ENCODE peak calls at places on chromosomes 6 and 20, in eight cellular contexts. F, R, X, T, S, V, K and D are unnamed samples. For H3K4me1, the result is how much of the 10 kb centered on the place peaks cover.

GRCh38 chr20:62063601-62063980 is 2.1 kb downstream of the TAF4 start:
- DNase-seq in R (no peak), S (no peak), V (no peak), T (peak), F (no peak), K (peak), X (no peak), D (no peak)

GRCh38 chr20:16479666-16480065 is 93.6 kb downstream of the KIF16B start:
- DNase-seq in V (no peak), F (no peak), S (no peak), K (no peak), X (no peak), R (no peak), T (no peak), D (no peak)

GRCh38 chr6:135451617-135452190 is 45.8 kb downstream of the AHI1 start:
- DNase-seq in K (peak), S (no peak), R (no peak), T (no peak), X (no peak), V (no peak), F (no peak), D (no peak)

GRCh38 chr20:40805592-40805991 is 116.6 kb upstream of the MAFB start:
- DNase-seq in S (no peak), T (no peak), F (no peak), X (no peak), V (no peak), R (peak), K (no peak), D (no peak)

GRCh38 chr20:50794181-50794845 is 548 bp upstream of the BCAS4 start:
- DNase-seq in X (no peak), K (no peak), R (no peak), T (no peak), S (no peak), F (no peak), V (no peak), D (no peak)

GRCh38 chr20:38872491-38873049 is 53.6 kb upstream of the FAM83D start:
- DNase-seq in F (no peak), X (no peak), R (no peak), V (no peak), K (no peak), S (no peak), T (no peak), D (no peak)

GRCh38 chr20:63244468-63244867 is 8.8 kb downstream of the BIRC7 start:
- DNase-seq in S (no peak), X (no peak), V (no peak), F (no peak), T (no peak), K (no peak), R (no peak), D (no peak)

GRCh38 chr20:56380375-56380774 is 11.6 kb downstream of the AURKA start:
- DNase-seq in T (no peak), F (no peak), V (no peak), R (no peak), S (no peak), X (no peak), K (no peak), D (no peak)

DNA sequence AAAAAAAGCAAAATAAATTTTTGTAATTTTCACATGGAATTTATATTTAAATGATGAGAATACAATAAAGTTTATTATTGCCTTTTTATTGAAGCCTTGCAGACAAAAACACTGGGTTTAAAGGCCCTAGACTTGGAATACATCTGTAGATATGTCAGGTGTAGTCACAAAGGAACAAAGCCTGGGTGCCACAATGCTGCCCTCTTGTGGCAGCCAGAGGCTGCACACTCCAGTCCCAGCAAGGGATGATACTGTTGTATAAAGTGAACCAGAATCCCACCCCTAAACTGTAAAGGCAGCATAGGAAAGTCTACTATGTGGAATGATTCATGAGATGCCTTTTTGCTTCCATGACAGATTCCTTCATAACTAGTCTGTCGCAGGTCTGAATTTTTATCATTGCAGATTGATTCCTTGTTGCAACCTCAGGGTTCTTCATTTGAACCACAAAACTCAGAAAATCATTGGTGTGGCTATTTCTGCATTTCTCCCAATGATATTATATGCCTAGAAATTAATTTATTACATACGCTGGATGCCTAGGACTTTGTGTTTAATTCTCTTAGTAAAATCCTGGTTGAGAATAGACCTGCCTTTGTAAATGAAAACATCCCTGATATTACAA is 37.0 kb downstream of the MAK start:
- DNase-seq in T (peak), X (no peak), F (peak), S (peak), R (peak), V (no peak), K (peak), D (no peak)
- H3K4me1 ChIP-seq in T (under half), X (under half), F (under half), S (under half), R (under half), V (under half), K (under half), D (under half)

GRCh38 chr6:137307163-137307851 is 88.1 kb upstream of the IFNGR1 start:
- DNase-seq in T (no peak), X (no peak), S (no peak), V (no peak), F (no peak), R (no peak), K (no peak), D (no peak)
- TF ChIP-seq EP300 in T (no peak), X (peak), S (no peak), V (no peak), F (no peak), R (no peak), K (no peak), D (no peak)

GRCh38 chr20:35012227-35013069 is 56.8 kb downstream of the MYH7B start:
- DNase-seq in F (no peak), X (no peak), T (no peak), R (peak), S (no peak), K (no peak), V (no peak), D (no peak)
- H3K4me1 ChIP-seq in F (under half), X (under half), T (under half), R (under half), S (under half), K (under half), V (under half), D (under half)

GRCh38 chr6:79408598-79408997 is 128.6 kb downstream of the LCA5 start:
- DNase-seq in X (no peak), T (no peak), K (no peak), R (no peak), F (no peak), V (no peak), S (no peak), D (no peak)

GRCh38 chr6:79410806-79411205 is 126.4 kb downstream of the LCA5 start:
- DNase-seq in F (no peak), T (no peak), R (no peak), K (peak), S (no peak), X (no peak), V (no peak), D (no peak)

GRCh38 chr6:79416931-79417330 is 120.3 kb downstream of the LCA5 start:
- DNase-seq in K (no peak), F (no peak), T (no peak), R (no peak), V (no peak), X (no peak), S (no peak), D (no peak)

DNA sequence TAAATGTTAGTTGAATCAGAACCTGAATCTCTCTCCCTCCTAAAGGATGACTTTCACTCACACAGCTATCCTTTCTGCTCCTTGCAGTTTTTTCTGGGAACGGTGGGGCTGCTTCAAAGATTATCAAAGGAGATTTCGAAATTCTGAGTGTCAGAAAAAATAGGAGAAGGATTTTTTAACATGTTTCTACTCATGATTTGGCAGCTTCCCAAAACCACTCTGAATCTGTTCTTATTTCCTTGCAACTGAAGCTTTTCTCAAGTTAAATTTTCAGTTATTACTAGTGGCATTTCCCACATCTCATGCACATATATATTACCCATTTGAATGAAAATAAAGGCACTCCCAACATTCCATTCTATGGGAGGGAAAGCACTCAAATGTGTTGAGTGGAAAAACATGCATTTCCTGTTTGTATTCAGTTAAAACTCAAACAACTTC is 123.6 kb downstream of the LCA5 start:
- DNase-seq in R (no peak), T (no peak), V (no peak), F (no peak), X (no peak), K (no peak), S (no peak), D (no peak)
- TF ChIP-seq EP300 in R (no peak), T (no peak), V (no peak), F (no peak), X (no peak), K (no peak), S (no peak), D (no peak)

GRCh38 chr6:34135541-34135940 is 10.3 kb downstream of the GRM4 start:
- DNase-seq in K (no peak), T (no peak), X (no peak), R (no peak), V (no peak), S (no peak), F (no peak), D (no peak)
- H3K4me1 ChIP-seq in K (under half), T (under half), X (under half), R (under half), V (under half), S (under half), F (under half), D (under half)